ENCODE peak calls at places on chromosomes 2 and 18, in six cellular contexts. K, X, M, I, V and L are unnamed samples.
A peak's percentile ranks its signal among the peaks of the same experiment; 100 is the strongest.

GRCh38 chr2:19887508-19887907 is 14.3 kb downstream of the TTC32 start:
- DNase-seq in K (no peak), X (no peak), M (no peak), I (no peak), V (no peak), L (no peak)

GRCh38 chr2:12070581-12070980 is 324.1 kb downstream of the LPIN1 start:
- DNase-seq in K (no peak), X (no peak), M (no peak), I (no peak), V (no peak), L (peak; percentile 86)

GRCh38 chr2:46098606-46099005 is 198.6 kb upstream of the EPAS1 start:
- DNase-seq in K (no peak), X (peak; percentile 91), M (peak; percentile 90), I (peak; percentile 73), V (no peak), L (peak; percentile 67)

GRCh38 chr2:237414056-237414661 is at the start of gene COL6A3:
- DNase-seq in K (no peak), X (no peak), M (peak; percentile 98), I (peak; percentile 96), V (peak; percentile 72), L (peak; percentile 97)

GRCh38 chr2:12236136-12236834 is 480.5 kb upstream of the TRIB2 start:
- DNase-seq in K (no peak), X (no peak), M (peak; percentile 80), I (peak; percentile 50), V (no peak), L (no peak)

GRCh38 chr2:111160758-111161157 is 40.0 kb downstream of the BCL2L11 start:
- DNase-seq in K (no peak), X (peak; percentile 55), M (peak; percentile 91), I (peak; percentile 81), V (no peak), L (peak; percentile 80)

GRCh38 chr2:226712941-226713340 is 86.7 kb downstream of the IRS1 start:
- DNase-seq in K (no peak), X (no peak), M (no peak), I (peak; percentile 59), V (no peak), L (no peak)

GRCh38 chr18:63994783-63995399 is 25.0 kb downstream of the SERPINB8 start:
- DNase-seq in K (no peak), X (peak; percentile 62), M (peak; percentile 77), I (peak; percentile 73), V (peak; percentile 67), L (peak; percentile 14)

GRCh38 chr2:16123421-16123820 is 183.1 kb downstream of the MYCN start:
- DNase-seq in K (no peak), X (no peak), M (no peak), I (no peak), V (peak; percentile 28), L (no peak)

GRCh38 chr2:72793798-72794447 is 31.9 kb downstream of the EXOC6B start:
- DNase-seq in K (no peak), X (no peak), M (peak; percentile 53), I (peak; percentile 38), V (no peak), L (peak; percentile 22)

GRCh38 chr18:68723539-68723938 is 8.6 kb upstream of the TMX3 start:
- DNase-seq in K (no peak), X (no peak), M (no peak), I (peak; percentile 31), V (no peak), L (no peak)

GRCh38 chr18:78906066-78906465 is 73.6 kb upstream of the SALL3 start:
- DNase-seq in K (peak; percentile 62), X (no peak), M (no peak), I (no peak), V (no peak), L (no peak)

GRCh38 chr18:62586148-62586774 is 63.4 kb downstream of the ZCCHC2 start:
- DNase-seq in K (peak; percentile 87), X (peak; percentile 65), M (peak; percentile 75), I (peak; percentile 85), V (no peak), L (peak; percentile 7)

GRCh38 chr2:58240595-58240937 is 559 bp downstream of the FANCL start:
- DNase-seq in K (no peak), X (peak; percentile 39), M (peak; percentile 23), I (peak; percentile 16), V (no peak), L (no peak)

GRCh38 chr18:46916551-46917107 is 678 bp downstream of the PIAS2 start:
- DNase-seq in K (no peak), X (no peak), M (peak; percentile 42), I (peak; percentile 47), V (no peak), L (no peak)
- TF ChIP-seq CTCF in K (no peak), X (no peak), M (no peak), I (no peak), V (no peak), L (no peak)

GRCh38 chr2:74267068-74267467 is 68.7 kb downstream of the MTHFD2 start:
- DNase-seq in K (no peak), X (peak; percentile 76), M (no peak), I (no peak), V (no peak), L (no peak)
- TF ChIP-seq CTCF in K (no peak), X (peak; percentile 71), M (no peak), I (no peak), V (peak; percentile 30), L (no peak)

GRCh38 chr2:66445781-66446177 is 10.9 kb downstream of the MEIS1 start:
- DNase-seq in K (peak; percentile 70), X (no peak), M (peak; percentile 52), I (no peak), V (no peak), L (no peak)
- TF ChIP-seq CTCF in K (no peak), X (no peak), M (peak; percentile 20), I (peak; percentile 13), V (peak; percentile 12), L (peak; percentile 16)

GRCh38 chr2:126657636-126658315 is 1.8 kb downstream of the GYPC start:
- DNase-seq in K (peak; percentile 93), X (peak; percentile 52), M (peak; percentile 99), I (peak; percentile 99), V (peak; percentile 88), L (peak; percentile 95)
- TF ChIP-seq CTCF in K (no peak), X (no peak), M (peak; percentile 22), I (no peak), V (no peak), L (peak; percentile 11)

GRCh38 chr2:205696541-205697441 is 14.5 kb downstream of the NRP2 start:
- DNase-seq in K (no peak), X (no peak), M (no peak), I (peak; percentile 74), V (no peak), L (no peak)
- TF ChIP-seq CTCF in K (no peak), X (peak; percentile 34), M (peak; percentile 21), I (peak; percentile 37), V (peak; percentile 45), L (peak; percentile 33)

GRCh38 chr2:30135541-30135940 is 11.3 kb upstream of the YPEL5 start:
- DNase-seq in K (no peak), X (no peak), M (no peak), I (no peak), V (no peak), L (no peak)
- TF ChIP-seq CTCF in K (no peak), X (no peak), M (no peak), I (no peak), V (no peak), L (no peak)

DNA sequence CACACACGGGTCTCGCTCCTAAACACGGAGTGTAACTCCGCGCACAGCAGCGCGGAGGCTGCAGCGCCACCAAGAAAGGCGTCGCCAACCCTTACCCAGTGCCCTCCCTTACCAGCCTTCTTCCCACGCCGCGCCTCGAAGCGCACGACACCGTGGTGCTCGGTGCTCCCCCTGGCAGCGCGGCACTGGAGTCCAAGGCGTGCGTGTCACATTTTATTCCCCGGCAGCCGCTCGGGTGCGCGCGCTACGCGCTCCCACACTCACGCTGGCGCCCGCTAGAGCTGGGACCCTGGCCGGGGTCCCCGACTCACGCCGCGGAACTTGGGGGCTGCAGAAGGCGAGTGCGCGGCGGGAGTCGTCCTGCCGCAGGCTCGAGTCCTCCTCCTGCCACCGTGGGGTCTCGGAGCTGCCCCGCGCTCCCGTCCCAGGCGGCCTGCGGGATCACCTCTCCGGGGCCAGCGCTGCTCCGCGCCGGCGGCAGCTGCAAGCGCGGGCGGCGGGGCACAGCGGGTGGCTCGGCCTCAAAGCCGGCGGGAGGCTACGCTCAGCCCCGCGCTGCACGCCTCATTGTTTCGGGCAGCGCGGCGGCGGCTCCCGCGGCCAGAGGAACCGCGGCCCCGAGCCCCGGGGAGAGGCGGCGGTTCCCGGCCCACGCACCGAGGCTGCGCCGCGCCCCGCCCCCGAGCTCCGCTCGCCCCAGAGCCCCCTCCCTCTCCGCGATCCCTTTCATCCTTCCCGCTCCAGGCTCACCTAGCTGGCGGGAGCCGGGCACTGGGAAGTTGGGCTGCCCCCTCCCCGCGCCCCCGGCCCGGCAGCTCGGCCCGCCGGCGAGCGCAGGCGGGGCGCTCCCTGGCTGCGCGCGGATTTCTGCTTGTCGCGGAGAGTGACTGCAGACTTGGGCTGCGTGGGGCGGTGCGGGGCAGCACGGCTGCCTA is at the start of gene ST6GAL2:
- DNase-seq in K (peak; percentile 74), X (peak; percentile 52), M (no peak), I (peak; percentile 29), V (no peak), L (no peak)
- TF ChIP-seq CTCF in K (no peak), X (peak; percentile 37), M (no peak), I (no peak), V (no peak), L (no peak)

GRCh38 chr2:10009271-10009810 is 34.0 kb upstream of the KLF11 start:
- DNase-seq in K (no peak), X (no peak), M (no peak), I (no peak), V (no peak), L (no peak)

GRCh38 chr2:10008809-10009176 is 34.6 kb upstream of the KLF11 start:
- DNase-seq in K (no peak), X (no peak), M (no peak), I (no peak), V (no peak), L (no peak)

GRCh38 chr2:10007440-10007839 is 35.9 kb upstream of the KLF11 start:
- DNase-seq in K (no peak), X (no peak), M (peak; percentile 42), I (no peak), V (no peak), L (no peak)

GRCh38 chr2:10006248-10007147 is 36.9 kb upstream of the KLF11 start:
- DNase-seq in K (peak; percentile 69), X (peak; percentile 19), M (no peak), I (no peak), V (no peak), L (no peak)

GRCh38 chr2:10007921-10008808 is 35.2 kb upstream of the KLF11 start:
- DNase-seq in K (no peak), X (no peak), M (no peak), I (no peak), V (no peak), L (no peak)
- TF ChIP-seq CTCF in K (no peak), X (no peak), M (no peak), I (no peak), V (no peak), L (no peak)